ENCODE peak calls at places on chromosomes 3 and 15, in eight cellular contexts. One of them, this sample, is unnamed.

GRCh38 chr15:56739964-56740640 is 6.8 kb upstream of the ZNF280D start:
- DNase-seq in GM13977: no peak
- DNase-seq in GM04504: no peak
- DNase-seq in HT1080: peak; percentile 46
- DNase-seq in M059J: no peak
- DNase-seq in activated effector memory CD4-positive, alpha-beta T cell treated with anti-CD3 and anti-CD28 coated beads, Interleukin-2, amount 50 U/mL, for 16 hours: no peak
- DNase-seq in cardiac fibroblast: no peak
- DNase-seq in 8988T: no peak
- DNase-seq in this sample: no peak

GRCh38 chr3:87267953-87268645 is 8.3 kb downstream of the POU1F1 start:
- DNase-seq in GM13977: no peak
- DNase-seq in GM04504: no peak
- DNase-seq in HT1080: no peak
- DNase-seq in M059J: no peak
- DNase-seq in activated effector memory CD4-positive, alpha-beta T cell treated with anti-CD3 and anti-CD28 coated beads, Interleukin-2, amount 50 U/mL, for 16 hours: no peak
- DNase-seq in cardiac fibroblast: no peak
- DNase-seq in 8988T: no peak
- DNase-seq in this sample: no peak

GRCh38 chr15:89299896-89300295 is 34.7 kb downstream of the POLG start:
- DNase-seq in GM13977: no peak
- DNase-seq in GM04504: peak; percentile 12
- DNase-seq in HT1080: no peak
- DNase-seq in M059J: no peak
- DNase-seq in activated effector memory CD4-positive, alpha-beta T cell treated with anti-CD3 and anti-CD28 coated beads, Interleukin-2, amount 50 U/mL, for 16 hours: no peak
- DNase-seq in cardiac fibroblast: peak; percentile 68
- DNase-seq in 8988T: no peak
- DNase-seq in this sample: peak; percentile 51

GRCh38 chr3:152176241-152176640 is 92.5 kb upstream of the MBNL1 start:
- DNase-seq in GM13977: no peak
- DNase-seq in GM04504: no peak
- DNase-seq in HT1080: peak; percentile 68
- DNase-seq in M059J: peak; percentile 75
- DNase-seq in activated effector memory CD4-positive, alpha-beta T cell treated with anti-CD3 and anti-CD28 coated beads, Interleukin-2, amount 50 U/mL, for 16 hours: no peak
- DNase-seq in cardiac fibroblast: peak; percentile 24
- DNase-seq in 8988T: no peak
- DNase-seq in this sample: peak; percentile 43

GRCh38 chr3:71046791-71047190 is 536.7 kb downstream of the FOXP1 start:
- DNase-seq in GM13977: no peak
- DNase-seq in GM04504: no peak
- DNase-seq in HT1080: no peak
- DNase-seq in M059J: no peak
- DNase-seq in activated effector memory CD4-positive, alpha-beta T cell treated with anti-CD3 and anti-CD28 coated beads, Interleukin-2, amount 50 U/mL, for 16 hours: no peak
- DNase-seq in cardiac fibroblast: no peak
- DNase-seq in 8988T: no peak
- DNase-seq in this sample: no peak

GRCh38 chr3:177284383-177284881 is 87.2 kb upstream of the TBL1XR1 start:
- DNase-seq in GM13977: no peak
- DNase-seq in GM04504: no peak
- DNase-seq in HT1080: no peak
- DNase-seq in M059J: peak; percentile 28
- DNase-seq in activated effector memory CD4-positive, alpha-beta T cell treated with anti-CD3 and anti-CD28 coated beads, Interleukin-2, amount 50 U/mL, for 16 hours: peak; percentile 63
- DNase-seq in cardiac fibroblast: peak; percentile 71
- DNase-seq in 8988T: no peak
- DNase-seq in this sample: peak; percentile 84

GRCh38 chr3:117903226-117903625 is 1131.4 kb downstream of the IGSF11 start:
- DNase-seq in GM13977: no peak
- DNase-seq in GM04504: peak; percentile 69
- DNase-seq in HT1080: no peak
- DNase-seq in M059J: peak; percentile 1
- DNase-seq in activated effector memory CD4-positive, alpha-beta T cell treated with anti-CD3 and anti-CD28 coated beads, Interleukin-2, amount 50 U/mL, for 16 hours: no peak
- DNase-seq in cardiac fibroblast: peak; percentile 47
- DNase-seq in 8988T: no peak
- DNase-seq in this sample: peak; percentile 2

GRCh38 chr15:82551646-82552247 is 11.5 kb upstream of the RPS17 start:
- DNase-seq in GM13977: no peak
- DNase-seq in GM04504: no peak
- DNase-seq in HT1080: no peak
- DNase-seq in M059J: peak; percentile 65
- DNase-seq in activated effector memory CD4-positive, alpha-beta T cell treated with anti-CD3 and anti-CD28 coated beads, Interleukin-2, amount 50 U/mL, for 16 hours: no peak
- DNase-seq in cardiac fibroblast: no peak
- DNase-seq in 8988T: no peak
- DNase-seq in this sample: no peak

GRCh38 chr3:161348791-161349400 is 22.4 kb downstream of the SPTSSB start:
- DNase-seq in GM13977: no peak
- DNase-seq in GM04504: no peak
- DNase-seq in HT1080: peak; percentile 39
- DNase-seq in M059J: peak; percentile 36
- DNase-seq in activated effector memory CD4-positive, alpha-beta T cell treated with anti-CD3 and anti-CD28 coated beads, Interleukin-2, amount 50 U/mL, for 16 hours: no peak
- DNase-seq in cardiac fibroblast: no peak
- DNase-seq in 8988T: no peak
- DNase-seq in this sample: peak; percentile 57

GRCh38 chr15:80106051-80106450 is 46.6 kb downstream of the ZFAND6 start:
- DNase-seq in GM13977: no peak
- DNase-seq in GM04504: no peak
- DNase-seq in HT1080: no peak
- DNase-seq in M059J: peak; percentile 64
- DNase-seq in activated effector memory CD4-positive, alpha-beta T cell treated with anti-CD3 and anti-CD28 coated beads, Interleukin-2, amount 50 U/mL, for 16 hours: no peak
- DNase-seq in cardiac fibroblast: peak; percentile 50
- DNase-seq in 8988T: no peak
- DNase-seq in this sample: peak; percentile 88

GRCh38 chr15:57388199-57388863 is 12.0 kb downstream of the CGNL1 start:
- DNase-seq in GM13977: no peak
- DNase-seq in GM04504: no peak
- DNase-seq in HT1080: no peak
- DNase-seq in M059J: no peak
- DNase-seq in activated effector memory CD4-positive, alpha-beta T cell treated with anti-CD3 and anti-CD28 coated beads, Interleukin-2, amount 50 U/mL, for 16 hours: no peak
- DNase-seq in cardiac fibroblast: peak; percentile 34
- DNase-seq in 8988T: no peak
- DNase-seq in this sample: no peak

This sample was measured in amniotic epithelial cell.